ENCODE peak calls at places on chromosomes 6 and 20, in four cellular contexts. One of them, this sample, is unnamed. For H3K4me1, the result is how much of the 10 kb centered on the place peaks cover.

GRCh38 chr20:43725666-43726065 is 1.1 kb downstream of the GTSF1L start:
- DNase-seq in psoas muscle: no peak
- DNase-seq in esophagus squamous epithelium: no peak
- DNase-seq in stomach: no peak
- DNase-seq in this sample: no peak

GRCh38 chr6:118893095-118893881 is 664 bp upstream of the ASF1A start:
- DNase-seq in esophagus squamous epithelium: no peak
- DNase-seq in stomach: no peak
- DNase-seq in psoas muscle: peak
- DNase-seq in this sample: no peak

GRCh38 chr6:160088069-160088773 is 33.4 kb upstream of the SLC22A1 start:
- DNase-seq in esophagus squamous epithelium: no peak
- DNase-seq in stomach: peak
- DNase-seq in psoas muscle: peak
- DNase-seq in this sample: peak

GRCh38 chr6:152356659-152357058 is 280.5 kb downstream of the SYNE1 start:
- DNase-seq in esophagus squamous epithelium: no peak
- DNase-seq in stomach: no peak
- DNase-seq in psoas muscle: no peak
- DNase-seq in this sample: no peak

GRCh38 chr20:20561841-20562240 is 150.6 kb downstream of the RALGAPA2 start:
- DNase-seq in esophagus squamous epithelium: no peak
- DNase-seq in psoas muscle: no peak
- DNase-seq in stomach: no peak
- DNase-seq in this sample: no peak

GRCh38 chr20:1855113-1855512 is 40.1 kb upstream of the SIRPA start:
- DNase-seq in stomach: no peak
- DNase-seq in esophagus squamous epithelium: no peak
- DNase-seq in psoas muscle: no peak
- DNase-seq in this sample: no peak

GRCh38 chr6:78605909-78606446 is 261.4 kb upstream of the IRAK1BP1 start:
- DNase-seq in esophagus squamous epithelium: no peak
- DNase-seq in stomach: no peak
- DNase-seq in psoas muscle: no peak
- DNase-seq in this sample: peak

GRCh38 chr6:165744515-165745228 is 81.6 kb upstream of the PDE10A start:
- DNase-seq in stomach: no peak
- DNase-seq in esophagus squamous epithelium: no peak
- DNase-seq in psoas muscle: no peak
- DNase-seq in this sample: no peak

GRCh38 chr6:112330071-112330876 is 16.9 kb upstream of the RFPL4B start:
- DNase-seq in esophagus squamous epithelium: no peak
- DNase-seq in psoas muscle: no peak
- DNase-seq in stomach: no peak
- DNase-seq in this sample: no peak

GRCh38 chr6:111423960-111424846 is 58.8 kb downstream of the REV3L start:
- DNase-seq in esophagus squamous epithelium: no peak
- DNase-seq in stomach: peak
- DNase-seq in psoas muscle: no peak
- DNase-seq in this sample: no peak

GRCh38 chr6:30883743-30884520 is at the start of gene DDR1:
- DNase-seq in psoas muscle: peak
- DNase-seq in esophagus squamous epithelium: no peak
- DNase-seq in stomach: peak
- DNase-seq in this sample: peak

GRCh38 chr6:3518356-3518841 is 61.5 kb upstream of the SLC22A23 start:
- DNase-seq in psoas muscle: peak
- DNase-seq in esophagus squamous epithelium: no peak
- DNase-seq in stomach: peak
- DNase-seq in this sample: peak

GRCh38 chr6:108655840-108656650 is 95.3 kb downstream of the FOXO3 start:
- DNase-seq in stomach: no peak
- DNase-seq in psoas muscle: no peak
- DNase-seq in esophagus squamous epithelium: no peak
- DNase-seq in this sample: no peak

GRCh38 chr6:128406453-128406852 is 113.9 kb downstream of the PTPRK start:
- DNase-seq in psoas muscle: no peak
- DNase-seq in stomach: no peak
- DNase-seq in esophagus squamous epithelium: no peak
- DNase-seq in this sample: no peak

GRCh38 chr20:1946762-1947534 is 46.9 kb downstream of the PDYN start:
- DNase-seq in esophagus squamous epithelium: no peak
- DNase-seq in psoas muscle: peak
- DNase-seq in stomach: peak
- DNase-seq in this sample: no peak

GRCh38 chr6:136740050-136740974 is 52.0 kb downstream of the MAP3K5 start:
- DNase-seq in psoas muscle: no peak
- DNase-seq in esophagus squamous epithelium: no peak
- DNase-seq in stomach: no peak
- DNase-seq in this sample: no peak

GRCh38 chr6:99016355-99016754 is 68.6 kb upstream of the FBXL4 start:
- DNase-seq in esophagus squamous epithelium: no peak
- DNase-seq in psoas muscle: no peak
- DNase-seq in stomach: no peak
- DNase-seq in this sample: no peak

GRCh38 chr6:125780540-125781306 is 10.0 kb upstream of the NCOA7 start:
- DNase-seq in stomach: peak
- DNase-seq in psoas muscle: peak
- DNase-seq in esophagus squamous epithelium: no peak
- DNase-seq in this sample: peak

GRCh38 chr6:152386131-152386530 is 251.0 kb downstream of the SYNE1 start:
- DNase-seq in stomach: no peak
- DNase-seq in esophagus squamous epithelium: no peak
- DNase-seq in psoas muscle: no peak
- DNase-seq in this sample: no peak

GRCh38 chr20:18666803-18667460 is 79.1 kb downstream of the DTD1 start:
- DNase-seq in psoas muscle: no peak
- DNase-seq in stomach: no peak
- DNase-seq in esophagus squamous epithelium: no peak
- DNase-seq in this sample: no peak

GRCh38 chr6:128438311-128438916 is 82.0 kb downstream of the PTPRK start:
- DNase-seq in esophagus squamous epithelium: no peak
- DNase-seq in psoas muscle: no peak
- DNase-seq in stomach: no peak
- DNase-seq in this sample: no peak

GRCh38 chr6:24662206-24662605 is 4.5 kb downstream of the TDP2 start:
- DNase-seq in esophagus squamous epithelium: no peak
- DNase-seq in psoas muscle: no peak
- DNase-seq in stomach: no peak
- DNase-seq in this sample: no peak

GRCh38 chr6:41159415-41160082 is 3.4 kb downstream of the TREM2 start:
- DNase-seq in stomach: no peak
- DNase-seq in psoas muscle: no peak
- DNase-seq in esophagus squamous epithelium: no peak
- DNase-seq in this sample: no peak

GRCh38 chr6:168087436-168088160 is 8.6 kb upstream of the FRMD1 start:
- DNase-seq in esophagus squamous epithelium: no peak
- DNase-seq in psoas muscle: peak
- DNase-seq in stomach: no peak
- DNase-seq in this sample: no peak

GRCh38 chr20:62065669-62066338 is at the start of gene TAF4:
- DNase-seq in stomach: peak
- DNase-seq in psoas muscle: peak
- DNase-seq in esophagus squamous epithelium: no peak
- DNase-seq in this sample: peak

GRCh38 chr6:151664390-151664789 is 143.1 kb upstream of the ESR1 start:
- DNase-seq in stomach: no peak
- DNase-seq in esophagus squamous epithelium: no peak
- DNase-seq in psoas muscle: no peak
- DNase-seq in this sample: no peak

GRCh38 chr6:467111-467510 is 75.6 kb downstream of the IRF4 start:
- DNase-seq in psoas muscle: no peak
- DNase-seq in stomach: no peak
- DNase-seq in esophagus squamous epithelium: no peak
- DNase-seq in this sample: no peak

GRCh38 chr6:118725944-118726343 is 74.6 kb upstream of the CEP85L start:
- DNase-seq in psoas muscle: no peak
- DNase-seq in esophagus squamous epithelium: no peak
- DNase-seq in stomach: no peak
- DNase-seq in this sample: no peak

GRCh38 chr20:36493801-36494114 is 47.6 kb upstream of the MYL9 start:
- DNase-seq in stomach: peak
- DNase-seq in psoas muscle: peak
- DNase-seq in esophagus squamous epithelium: no peak
- DNase-seq in this sample: no peak

GRCh38 chr6:135129139-135129867 is 51.8 kb upstream of the MYB start:
- DNase-seq in esophagus squamous epithelium: no peak
- DNase-seq in psoas muscle: no peak
- DNase-seq in stomach: no peak
- DNase-seq in this sample: no peak

GRCh38 chr6:133079901-133080300 is 161.3 kb upstream of the EYA4 start:
- DNase-seq in esophagus squamous epithelium: no peak
- DNase-seq in psoas muscle: no peak
- DNase-seq in stomach: no peak
- DNase-seq in this sample: no peak

GRCh38 chr20:46552460-46553420 is 2.3 kb upstream of the OCSTAMP start:
- DNase-seq in psoas muscle: no peak
- DNase-seq in stomach: no peak
- DNase-seq in esophagus squamous epithelium: no peak
- DNase-seq in this sample: no peak

GRCh38 chr20:37315293-37316110 is 26.0 kb downstream of the MANBAL start:
- DNase-seq in psoas muscle: peak
- DNase-seq in esophagus squamous epithelium: no peak
- DNase-seq in stomach: peak
- DNase-seq in this sample: no peak

GRCh38 chr6:16540804-16541752 is 220.2 kb downstream of the ATXN1 start:
- DNase-seq in esophagus squamous epithelium: no peak
- DNase-seq in stomach: no peak
- DNase-seq in psoas muscle: peak
- DNase-seq in this sample: no peak

GRCh38 chr6:45328523-45328922 is 393 bp downstream of the RUNX2 start:
- DNase-seq in psoas muscle: no peak
- DNase-seq in esophagus squamous epithelium: no peak
- DNase-seq in stomach: no peak
- DNase-seq in this sample: no peak

GRCh38 chr20:20229595-20229994 is 138.3 kb upstream of the INSM1 start:
- DNase-seq in esophagus squamous epithelium: no peak
- DNase-seq in psoas muscle: no peak
- DNase-seq in stomach: no peak
- DNase-seq in this sample: no peak

GRCh38 chr6:10412165-10412947 is 2.5 kb downstream of the TFAP2A start:
- DNase-seq in esophagus squamous epithelium: no peak
- DNase-seq in stomach: no peak
- DNase-seq in psoas muscle: peak
- DNase-seq in this sample: peak

GRCh38 chr6:20691185-20691584 is 156.9 kb downstream of the CDKAL1 start:
- DNase-seq in psoas muscle: no peak
- DNase-seq in esophagus squamous epithelium: no peak
- DNase-seq in stomach: no peak
- DNase-seq in this sample: no peak

GRCh38 chr6:149478631-149479314 is 6.0 kb downstream of the ZC3H12D start:
- DNase-seq in stomach: no peak
- DNase-seq in psoas muscle: no peak
- DNase-seq in esophagus squamous epithelium: no peak
- DNase-seq in this sample: no peak
- H3K4me1 ChIP-seq in stomach: under half
- H3K4me1 ChIP-seq in psoas muscle: under half
- H3K4me1 ChIP-seq in esophagus squamous epithelium: under half
- H3K4me1 ChIP-seq in this sample: under half

DNA sequence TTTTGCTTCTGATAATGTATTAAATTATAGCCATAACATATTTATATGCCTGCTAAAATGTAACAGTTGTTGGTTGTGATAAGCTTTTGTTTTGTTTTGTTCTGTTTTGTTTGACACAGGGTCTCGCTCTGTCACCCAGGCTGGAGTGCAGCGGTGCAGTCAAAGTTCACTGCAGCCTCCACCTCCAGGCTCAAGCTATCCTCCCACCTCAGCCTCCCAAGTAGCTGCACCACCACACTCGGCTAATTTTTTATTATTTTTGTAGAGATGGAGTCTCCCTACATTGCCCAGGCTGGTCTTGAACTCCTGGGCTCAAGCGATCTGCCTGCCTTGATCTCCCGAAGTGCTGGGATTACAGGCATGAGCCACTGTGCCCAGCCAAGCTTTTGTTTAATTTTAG is 157.8 kb downstream of the ARID1B start:
- DNase-seq in stomach: no peak
- DNase-seq in esophagus squamous epithelium: no peak
- DNase-seq in psoas muscle: no peak
- DNase-seq in this sample: no peak
- H3K4me1 ChIP-seq in stomach: under half
- H3K4me1 ChIP-seq in esophagus squamous epithelium: under half
- H3K4me1 ChIP-seq in psoas muscle: half or more
- H3K4me1 ChIP-seq in this sample: under half

DNA sequence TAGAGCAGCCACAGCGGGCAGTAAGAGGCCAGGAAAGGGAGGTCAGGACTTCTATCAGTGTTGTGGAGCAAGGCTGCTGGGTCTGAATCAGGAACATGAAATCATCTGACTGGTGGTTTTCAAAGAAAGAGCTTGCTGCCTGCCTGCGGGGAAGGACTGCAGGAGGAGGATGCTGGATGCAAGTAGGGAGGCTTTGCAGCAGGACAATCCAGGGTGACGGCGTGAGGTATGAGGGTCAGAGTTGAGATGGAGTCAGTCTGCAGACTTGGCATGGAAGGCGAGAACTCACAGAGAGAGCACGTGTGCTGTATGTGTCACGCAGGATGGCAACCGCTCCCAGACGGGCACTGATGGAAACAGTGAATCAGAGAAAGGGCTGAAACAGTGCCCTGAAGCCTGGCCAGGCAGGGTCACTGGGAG is 59.2 kb upstream of the CD93 start:
- DNase-seq in esophagus squamous epithelium: no peak
- DNase-seq in stomach: no peak
- DNase-seq in psoas muscle: peak
- DNase-seq in this sample: peak
- H3K4me1 ChIP-seq in esophagus squamous epithelium: under half
- H3K4me1 ChIP-seq in stomach: under half
- H3K4me1 ChIP-seq in psoas muscle: half or more
- H3K4me1 ChIP-seq in this sample: half or more

GRCh38 chr6:143559101-143559500 is 47.6 kb upstream of the FUCA2 start:
- DNase-seq in psoas muscle: no peak
- DNase-seq in stomach: no peak
- DNase-seq in esophagus squamous epithelium: no peak
- DNase-seq in this sample: no peak
- H3K4me1 ChIP-seq in psoas muscle: under half
- H3K4me1 ChIP-seq in stomach: under half
- H3K4me1 ChIP-seq in esophagus squamous epithelium: under half
- H3K4me1 ChIP-seq in this sample: under half

GRCh38 chr20:56347628-56348305 is 11.0 kb upstream of the FAM210B start:
- DNase-seq in stomach: no peak
- DNase-seq in esophagus squamous epithelium: no peak
- DNase-seq in psoas muscle: no peak
- DNase-seq in this sample: no peak
- H3K4me1 ChIP-seq in stomach: under half
- H3K4me1 ChIP-seq in esophagus squamous epithelium: under half
- H3K4me1 ChIP-seq in psoas muscle: under half
- H3K4me1 ChIP-seq in this sample: under half

GRCh38 chr20:59800309-59800708 is 133.1 kb downstream of the SYCP2 start:
- DNase-seq in stomach: no peak
- DNase-seq in psoas muscle: no peak
- DNase-seq in esophagus squamous epithelium: no peak
- DNase-seq in this sample: no peak
- H3K4me1 ChIP-seq in stomach: under half
- H3K4me1 ChIP-seq in psoas muscle: under half
- H3K4me1 ChIP-seq in esophagus squamous epithelium: under half
- H3K4me1 ChIP-seq in this sample: under half

GRCh38 chr6:105036371-105036770 is 79.5 kb downstream of the LIN28B start:
- DNase-seq in psoas muscle: no peak
- DNase-seq in esophagus squamous epithelium: no peak
- DNase-seq in stomach: no peak
- DNase-seq in this sample: no peak
- H3K4me1 ChIP-seq in psoas muscle: under half
- H3K4me1 ChIP-seq in esophagus squamous epithelium: under half
- H3K4me1 ChIP-seq in stomach: under half
- H3K4me1 ChIP-seq in this sample: under half

This sample was measured in SJSA1.